ENCODE peak calls at places on chromosome 1, in eight cellular contexts. One of them, this sample, is unnamed.

GRCh38 chr1:199868777-199869176 is 158.7 kb upstream of the NR5A2 start:
- DNase-seq in endothelial cell: no peak
- DNase-seq in amygdala: no peak
- DNase-seq in NCI-H2171: no peak
- DNase-seq in ureter: no peak
- DNase-seq in NCI-H1105: no peak
- DNase-seq in NCI-H1694: no peak
- DNase-seq in amniotic stem cell: no peak
- DNase-seq in this sample: no peak

GRCh38 chr1:14994841-14995437 is 158.6 kb upstream of the TMEM51 start:
- DNase-seq in endothelial cell: no peak
- DNase-seq in amygdala: no peak
- DNase-seq in NCI-H2171: no peak
- DNase-seq in ureter: no peak
- DNase-seq in NCI-H1105: no peak
- DNase-seq in NCI-H1694: no peak
- DNase-seq in amniotic stem cell: no peak
- DNase-seq in this sample: no peak

GRCh38 chr1:58895082-58895481 is 111.2 kb upstream of the JUN start:
- DNase-seq in endothelial cell: no peak
- DNase-seq in amygdala: no peak
- DNase-seq in NCI-H2171: no peak
- DNase-seq in ureter: no peak
- DNase-seq in NCI-H1105: no peak
- DNase-seq in NCI-H1694: no peak
- DNase-seq in amniotic stem cell: no peak
- DNase-seq in this sample: no peak

GRCh38 chr1:36151845-36152203 is 2.5 kb upstream of the TRAPPC3 start:
- DNase-seq in endothelial cell: no peak
- DNase-seq in amygdala: no peak
- DNase-seq in NCI-H2171: no peak
- DNase-seq in ureter: no peak
- DNase-seq in NCI-H1105: no peak
- DNase-seq in NCI-H1694: no peak
- DNase-seq in amniotic stem cell: no peak
- DNase-seq in this sample: no peak

GRCh38 chr1:206560021-206560716 is 52.1 kb downstream of the EIF2D start:
- DNase-seq in endothelial cell: no peak
- DNase-seq in amygdala: no peak
- DNase-seq in NCI-H2171: no peak
- DNase-seq in ureter: no peak
- DNase-seq in NCI-H1105: no peak
- DNase-seq in NCI-H1694: no peak
- DNase-seq in amniotic stem cell: no peak
- DNase-seq in this sample: no peak

GRCh38 chr1:12279728-12280469 is 50.1 kb downstream of the VPS13D start:
- DNase-seq in endothelial cell: no peak
- DNase-seq in amygdala: no peak
- DNase-seq in NCI-H2171: no peak
- DNase-seq in ureter: no peak
- DNase-seq in NCI-H1105: no peak
- DNase-seq in NCI-H1694: no peak
- DNase-seq in amniotic stem cell: no peak
- DNase-seq in this sample: no peak

GRCh38 chr1:241985787-241986186 is 13.1 kb downstream of the MAP1LC3C start:
- DNase-seq in endothelial cell: peak
- DNase-seq in amygdala: no peak
- DNase-seq in NCI-H2171: no peak
- DNase-seq in ureter: no peak
- DNase-seq in NCI-H1105: no peak
- DNase-seq in NCI-H1694: peak
- DNase-seq in amniotic stem cell: peak
- DNase-seq in this sample: peak

GRCh38 chr1:33256335-33256700 is at the start of gene ZNF362:
- DNase-seq in endothelial cell: peak
- DNase-seq in amygdala: no peak
- DNase-seq in NCI-H2171: peak
- DNase-seq in ureter: peak
- DNase-seq in NCI-H1105: peak
- DNase-seq in NCI-H1694: no peak
- DNase-seq in amniotic stem cell: no peak
- DNase-seq in this sample: peak

GRCh38 chr1:22259581-22260282 is 116.8 kb upstream of the WNT4 start:
- DNase-seq in endothelial cell: no peak
- DNase-seq in amygdala: no peak
- DNase-seq in NCI-H2171: no peak
- DNase-seq in ureter: no peak
- DNase-seq in NCI-H1105: no peak
- DNase-seq in NCI-H1694: no peak
- DNase-seq in amniotic stem cell: no peak
- DNase-seq in this sample: no peak

This sample was measured in mammary epithelial cell.